ENCODE peak calls at places on chromosomes 5 and 9, in nine cellular contexts. One of them, this sample, is unnamed.
A peak's percentile ranks its signal among the peaks of the same experiment; 100 is the strongest.

GRCh38 chr5:120463991-120464626 is at the start of gene PRR16:
- DNase-seq in neural progenitor cell: peak; percentile 89
- DNase-seq in IMR-90: peak; percentile 73
- DNase-seq in fibroblast of lung: peak; percentile 75
- DNase-seq in H1: peak; percentile 13
- DNase-seq in GM23248: peak; percentile 93
- DNase-seq in neuronal stem cell: peak; percentile 58
- DNase-seq in H9: peak; percentile 68
- DNase-seq in K562: peak; percentile 17
- DNase-seq in this sample: no peak

GRCh38 chr5:18270635-18271338 is 636.5 kb downstream of the TAF11L14 start:
- DNase-seq in neural progenitor cell: no peak
- DNase-seq in fibroblast of lung: no peak
- DNase-seq in H1: no peak
- DNase-seq in GM23248: no peak
- DNase-seq in neuronal stem cell: no peak
- DNase-seq in IMR-90: no peak
- DNase-seq in K562: no peak
- DNase-seq in H9: no peak
- DNase-seq in this sample: no peak

GRCh38 chr5:137054335-137054734 is 444.8 kb downstream of the SPOCK1 start:
- DNase-seq in IMR-90: no peak
- DNase-seq in neuronal stem cell: no peak
- DNase-seq in GM23248: no peak
- DNase-seq in fibroblast of lung: no peak
- DNase-seq in K562: no peak
- DNase-seq in H9: no peak
- DNase-seq in neural progenitor cell: no peak
- DNase-seq in H1: no peak
- DNase-seq in this sample: no peak

GRCh38 chr5:149320791-149321330 is 24.4 kb upstream of the GRPEL2 start:
- DNase-seq in H9: peak; percentile 55
- DNase-seq in K562: peak; percentile 71
- DNase-seq in neuronal stem cell: peak; percentile 18
- DNase-seq in IMR-90: peak; percentile 94
- DNase-seq in H1: no peak
- DNase-seq in neural progenitor cell: peak; percentile 51
- DNase-seq in fibroblast of lung: peak; percentile 94
- DNase-seq in GM23248: peak; percentile 85
- DNase-seq in this sample: peak; percentile 63

GRCh38 chr5:146816775-146817387 is 61.7 kb downstream of the PPP2R2B start:
- DNase-seq in K562: no peak
- DNase-seq in fibroblast of lung: no peak
- DNase-seq in IMR-90: no peak
- DNase-seq in neural progenitor cell: no peak
- DNase-seq in H1: no peak
- DNase-seq in neuronal stem cell: no peak
- DNase-seq in GM23248: no peak
- DNase-seq in H9: peak; percentile 42
- DNase-seq in this sample: no peak

GRCh38 chr5:159640376-159640775 is 275.9 kb upstream of the ADRA1B start:
- DNase-seq in H9: no peak
- DNase-seq in K562: no peak
- DNase-seq in H1: no peak
- DNase-seq in neural progenitor cell: no peak
- DNase-seq in GM23248: no peak
- DNase-seq in fibroblast of lung: no peak
- DNase-seq in IMR-90: no peak
- DNase-seq in neuronal stem cell: no peak
- DNase-seq in this sample: no peak

GRCh38 chr5:134037160-134037559 is 32.4 kb upstream of the VDAC1 start:
- DNase-seq in IMR-90: no peak
- DNase-seq in neuronal stem cell: no peak
- DNase-seq in H9: no peak
- DNase-seq in K562: no peak
- DNase-seq in GM23248: no peak
- DNase-seq in neural progenitor cell: no peak
- DNase-seq in H1: no peak
- DNase-seq in fibroblast of lung: no peak
- DNase-seq in this sample: no peak

GRCh38 chr5:150138551-150139265 is 16.9 kb downstream of the PDGFRB start:
- DNase-seq in neuronal stem cell: peak; percentile 75
- DNase-seq in fibroblast of lung: peak; percentile 97
- DNase-seq in GM23248: peak; percentile 90
- DNase-seq in neural progenitor cell: peak; percentile 89
- DNase-seq in H9: peak; percentile 75
- DNase-seq in IMR-90: peak; percentile 96
- DNase-seq in H1: no peak
- DNase-seq in K562: no peak
- DNase-seq in this sample: no peak

GRCh38 chr9:130927995-130928900 is 10.8 kb downstream of the FIBCD1 start:
- DNase-seq in fibroblast of lung: peak; percentile 82
- DNase-seq in neural progenitor cell: no peak
- DNase-seq in K562: peak; percentile 64
- DNase-seq in IMR-90: peak; percentile 72
- DNase-seq in GM23248: peak; percentile 64
- DNase-seq in H1: no peak
- DNase-seq in H9: no peak
- DNase-seq in neuronal stem cell: no peak
- DNase-seq in this sample: peak; percentile 55

GRCh38 chr5:150338546-150338945 is 19.0 kb upstream of the TCOF1 start:
- DNase-seq in H1: no peak
- DNase-seq in IMR-90: no peak
- DNase-seq in neural progenitor cell: no peak
- DNase-seq in K562: no peak
- DNase-seq in neuronal stem cell: no peak
- DNase-seq in fibroblast of lung: no peak
- DNase-seq in H9: no peak
- DNase-seq in GM23248: no peak
- DNase-seq in this sample: no peak

GRCh38 chr9:93479726-93480125 is 26.3 kb upstream of the FAM120AOS start:
- DNase-seq in H1: no peak
- DNase-seq in IMR-90: peak; percentile 17
- DNase-seq in GM23248: peak; percentile 47
- DNase-seq in neural progenitor cell: no peak
- DNase-seq in neuronal stem cell: no peak
- DNase-seq in H9: no peak
- DNase-seq in fibroblast of lung: no peak
- DNase-seq in K562: no peak
- DNase-seq in this sample: no peak

GRCh38 chr5:18394154-18394804 is 760.0 kb downstream of the TAF11L14 start:
- DNase-seq in fibroblast of lung: peak; percentile 40
- DNase-seq in GM23248: peak; percentile 78
- DNase-seq in H9: peak; percentile 82
- DNase-seq in H1: peak; percentile 71
- DNase-seq in neural progenitor cell: peak; percentile 81
- DNase-seq in neuronal stem cell: peak; percentile 85
- DNase-seq in K562: peak; percentile 39
- DNase-seq in IMR-90: peak; percentile 18
- DNase-seq in this sample: no peak

GRCh38 chr9:123326662-123327093 is 29.3 kb upstream of the CRB2 start:
- DNase-seq in GM23248: no peak
- DNase-seq in H1: no peak
- DNase-seq in fibroblast of lung: no peak
- DNase-seq in neural progenitor cell: no peak
- DNase-seq in neuronal stem cell: no peak
- DNase-seq in H9: peak; percentile 59
- DNase-seq in IMR-90: no peak
- DNase-seq in K562: peak; percentile 40
- DNase-seq in this sample: no peak

GRCh38 chr9:88993871-88994819 is 2.9 kb downstream of the S1PR3 start:
- DNase-seq in K562: no peak
- DNase-seq in neuronal stem cell: no peak
- DNase-seq in H9: no peak
- DNase-seq in IMR-90: no peak
- DNase-seq in GM23248: peak; percentile 6
- DNase-seq in H1: no peak
- DNase-seq in fibroblast of lung: no peak
- DNase-seq in neural progenitor cell: no peak
- DNase-seq in this sample: no peak

GRCh38 chr9:84121991-84122523 is 141.5 kb downstream of the RMI1 start:
- DNase-seq in fibroblast of lung: peak; percentile 79
- DNase-seq in GM23248: no peak
- DNase-seq in K562: no peak
- DNase-seq in neuronal stem cell: no peak
- DNase-seq in IMR-90: peak; percentile 65
- DNase-seq in neural progenitor cell: no peak
- DNase-seq in H9: no peak
- DNase-seq in H1: no peak
- DNase-seq in this sample: no peak

GRCh38 chr5:181173420-181174342 is 26.3 kb downstream of the OR2V2 start:
- DNase-seq in IMR-90: peak; percentile 79
- DNase-seq in neural progenitor cell: peak; percentile 59
- DNase-seq in K562: peak; percentile 36
- DNase-seq in H1: peak; percentile 94
- DNase-seq in H9: peak; percentile 93
- DNase-seq in fibroblast of lung: peak; percentile 80
- DNase-seq in GM23248: peak; percentile 34
- DNase-seq in neuronal stem cell: no peak
- DNase-seq in this sample: peak; percentile 86

GRCh38 chr5:62762503-62762902 is 183.9 kb downstream of the LRRC70 start:
- DNase-seq in H9: no peak
- DNase-seq in K562: no peak
- DNase-seq in neuronal stem cell: no peak
- DNase-seq in IMR-90: no peak
- DNase-seq in GM23248: no peak
- DNase-seq in fibroblast of lung: no peak
- DNase-seq in neural progenitor cell: no peak
- DNase-seq in H1: no peak
- DNase-seq in this sample: no peak

GRCh38 chr9:128026255-128027165 is 40.6 kb downstream of the NAIF1 start:
- DNase-seq in neural progenitor cell: no peak
- DNase-seq in IMR-90: no peak
- DNase-seq in H9: no peak
- DNase-seq in GM23248: no peak
- DNase-seq in K562: no peak
- DNase-seq in fibroblast of lung: no peak
- DNase-seq in H1: no peak
- DNase-seq in neuronal stem cell: no peak
- DNase-seq in this sample: no peak

GRCh38 chr9:98516897-98517503 is 191.7 kb downstream of the GABBR2 start:
- DNase-seq in H9: peak; percentile 15
- DNase-seq in GM23248: no peak
- DNase-seq in IMR-90: no peak
- DNase-seq in fibroblast of lung: no peak
- DNase-seq in K562: no peak
- DNase-seq in neural progenitor cell: no peak
- DNase-seq in H1: no peak
- DNase-seq in neuronal stem cell: no peak
- DNase-seq in this sample: no peak

GRCh38 chr9:124399323-124399962 is 15.8 kb downstream of the PSMB7 start:
- DNase-seq in K562: no peak
- DNase-seq in neural progenitor cell: peak; percentile 80
- DNase-seq in fibroblast of lung: peak; percentile 75
- DNase-seq in IMR-90: peak; percentile 67
- DNase-seq in H9: peak; percentile 54
- DNase-seq in neuronal stem cell: peak; percentile 49
- DNase-seq in GM23248: peak; percentile 82
- DNase-seq in H1: no peak
- DNase-seq in this sample: no peak

DNA sequence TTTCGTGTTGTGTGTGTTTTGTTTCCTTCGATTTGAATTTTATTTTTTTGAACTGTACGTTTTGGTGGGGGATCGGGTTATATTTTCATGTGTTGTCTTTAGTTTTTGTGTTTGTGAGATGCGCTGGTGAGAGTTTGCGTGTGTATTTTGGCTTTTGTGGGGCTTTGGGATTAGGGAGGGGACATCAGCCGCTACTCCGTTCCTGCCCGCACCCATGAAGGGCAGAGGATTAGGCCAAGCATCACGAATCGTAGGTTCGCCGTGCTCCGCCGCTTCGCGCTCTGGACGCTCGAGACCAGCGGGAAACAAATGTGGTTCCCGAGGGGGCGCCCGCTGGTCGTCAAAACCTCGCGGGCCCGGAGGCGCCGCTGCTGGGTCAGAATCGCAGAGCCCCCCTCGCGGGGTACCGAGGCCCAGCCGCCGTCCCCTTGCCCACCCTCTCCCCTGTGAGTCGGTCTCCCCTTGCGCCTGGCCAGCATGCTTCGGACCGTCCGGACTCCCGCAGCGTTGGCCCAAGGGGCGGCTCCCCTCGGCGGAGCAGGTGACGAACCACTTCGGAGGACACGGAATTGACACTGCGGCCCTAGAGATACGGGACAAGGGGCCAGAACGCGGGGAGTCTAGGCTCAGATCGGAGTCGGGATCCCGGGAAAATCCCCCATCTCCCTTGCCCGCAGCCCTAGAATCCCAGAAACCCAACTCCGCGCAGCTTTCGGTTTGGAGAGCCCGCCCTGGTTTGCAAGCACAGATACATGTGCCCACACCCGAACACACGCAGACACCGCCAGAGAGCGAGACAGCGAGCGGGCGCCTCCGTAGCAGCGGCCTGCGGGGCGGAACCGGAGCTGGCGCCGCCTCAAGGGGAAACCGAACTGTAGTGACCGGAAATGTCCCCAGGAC is 2.4 kb upstream of the PAX5 start:
- DNase-seq in neuronal stem cell: no peak
- DNase-seq in GM23248: peak; percentile 62
- DNase-seq in IMR-90: peak; percentile 12
- DNase-seq in H9: peak; percentile 60
- DNase-seq in neural progenitor cell: peak; percentile 72
- DNase-seq in H1: no peak
- DNase-seq in K562: no peak
- DNase-seq in fibroblast of lung: peak; percentile 18
- DNase-seq in this sample: no peak
- H3K27me3 ChIP-seq in neuronal stem cell: peaks cover 85% of the 10 kb centered on the region
- H3K27me3 ChIP-seq in GM23248: peaks cover 94% of the 10 kb centered on the region
- H3K27me3 ChIP-seq in IMR-90: peaks cover 93% of the 10 kb centered on the region
- H3K27me3 ChIP-seq in H9: peaks cover 66% of the 10 kb centered on the region
- H3K27me3 ChIP-seq in neural progenitor cell: peaks cover 92% of the 10 kb centered on the region
- H3K27me3 ChIP-seq in H1: peaks cover 86% of the 10 kb centered on the region
- H3K27me3 ChIP-seq in K562: peaks cover 60% of the 10 kb centered on the region
- H3K27me3 ChIP-seq in fibroblast of lung: peaks cover 89% of the 10 kb centered on the region
- H3K27me3 ChIP-seq in this sample: peaks cover 18% of the 10 kb centered on the region

GRCh38 chr5:179766021-179766725 is 27.6 kb upstream of the LTC4S start:
- DNase-seq in neuronal stem cell: no peak
- DNase-seq in GM23248: peak; percentile 66
- DNase-seq in H1: no peak
- DNase-seq in IMR-90: peak; percentile 72
- DNase-seq in K562: peak; percentile 29
- DNase-seq in neural progenitor cell: no peak
- DNase-seq in H9: no peak
- DNase-seq in fibroblast of lung: peak; percentile 85
- DNase-seq in this sample: no peak
- H3K9ac ChIP-seq in neuronal stem cell: no peak overlapping the region
- H3K9ac ChIP-seq in GM23248: peak overlapping the region; percentile 36
- H3K9ac ChIP-seq in H1: no peak overlapping the region
- H3K9ac ChIP-seq in IMR-90: no peak overlapping the region
- H3K9ac ChIP-seq in K562: peak overlapping the region; percentile 72
- H3K9ac ChIP-seq in neural progenitor cell: no peak overlapping the region
- H3K9ac ChIP-seq in H9: no peak overlapping the region
- H3K9ac ChIP-seq in fibroblast of lung: no peak overlapping the region
- H3K9ac ChIP-seq in this sample: no peak overlapping the region

GRCh38 chr5:158468444-158468843 is 609.5 kb upstream of the CLINT1 start:
- DNase-seq in H1: no peak
- DNase-seq in IMR-90: no peak
- DNase-seq in H9: no peak
- DNase-seq in K562: no peak
- DNase-seq in neuronal stem cell: no peak
- DNase-seq in neural progenitor cell: no peak
- DNase-seq in GM23248: no peak
- DNase-seq in fibroblast of lung: no peak
- DNase-seq in this sample: no peak
- H2AFZ ChIP-seq in H1: no peak overlapping the region
- H2AFZ ChIP-seq in IMR-90: no peak overlapping the region
- H2AFZ ChIP-seq in H9: no peak overlapping the region
- H2AFZ ChIP-seq in K562: no peak overlapping the region
- H2AFZ ChIP-seq in neuronal stem cell: no peak overlapping the region
- H2AFZ ChIP-seq in neural progenitor cell: no peak overlapping the region
- H2AFZ ChIP-seq in GM23248: no peak overlapping the region
- H2AFZ ChIP-seq in fibroblast of lung: no peak overlapping the region
- H2AFZ ChIP-seq in this sample: no peak overlapping the region

GRCh38 chr9:137417161-137418021 is 5.6 kb downstream of the EXD3 start:
- DNase-seq in neuronal stem cell: no peak
- DNase-seq in neural progenitor cell: no peak
- DNase-seq in H1: no peak
- DNase-seq in IMR-90: no peak
- DNase-seq in K562: no peak
- DNase-seq in H9: peak; percentile 25
- DNase-seq in fibroblast of lung: no peak
- DNase-seq in GM23248: no peak
- DNase-seq in this sample: no peak
- H3K27me3 ChIP-seq in neuronal stem cell: no peaks in the 10 kb centered on the region
- H3K27me3 ChIP-seq in neural progenitor cell: peaks cover 4% of the 10 kb centered on the region
- H3K27me3 ChIP-seq in H1: no peaks in the 10 kb centered on the region
- H3K27me3 ChIP-seq in IMR-90: no peaks in the 10 kb centered on the region
- H3K27me3 ChIP-seq in K562: no peaks in the 10 kb centered on the region
- H3K27me3 ChIP-seq in H9: no peaks in the 10 kb centered on the region
- H3K27me3 ChIP-seq in fibroblast of lung: no peaks in the 10 kb centered on the region
- H3K27me3 ChIP-seq in GM23248: no peaks in the 10 kb centered on the region
- H3K27me3 ChIP-seq in this sample: no peaks in the 10 kb centered on the region

This sample was measured in HCT116.